ENCODE peak calls at places on chromosomes 3 and 15, in five cellular contexts. M is breast epithelium, H is adrenal gland, J is IMR-90, O is body of pancreas. C is an unnamed sample. For H3K4me1, the result is how much of the 10 kb centered on the place peaks cover.

GRCh38 chr3:183008799-183009198 is 28.5 kb upstream of the DCUN1D1 start:
- DNase-seq in M (no peak), H (no peak), J (peak), O (no peak), C (no peak)

GRCh38 chr3:61877359-61877770 is 316.0 kb downstream of the PTPRG start:
- DNase-seq in M (no peak), H (no peak), J (no peak), O (no peak), C (no peak)

GRCh38 chr3:128584412-128585020 is 66.1 kb downstream of the RPN1 start:
- DNase-seq in M (peak), H (peak), J (peak), O (peak), C (peak)

GRCh38 chr15:42035362-42035761 is 14.5 kb upstream of the PLA2G4E start:
- DNase-seq in M (no peak), H (no peak), J (peak), O (no peak), C (no peak)

GRCh38 chr3:187836848-187837770 is 91.8 kb upstream of the BCL6 start:
- DNase-seq in M (no peak), H (no peak), J (peak), O (no peak), C (no peak)

GRCh38 chr15:74830868-74831267 is 4.4 kb downstream of the CPLX3 start:
- DNase-seq in M (no peak), H (no peak), J (no peak), O (no peak), C (no peak)

GRCh38 chr3:11736136-11736833 is 92.6 kb upstream of the VGLL4 start:
- DNase-seq in M (no peak), H (no peak), J (no peak), O (no peak), C (no peak)

GRCh38 chr15:80160570-80161156 is 7.9 kb downstream of the FAH start:
- DNase-seq in M (peak), H (peak), J (peak), O (peak), C (peak)

GRCh38 chr15:60744826-60745225 is 265.9 kb upstream of the ICE2 start:
- DNase-seq in M (no peak), H (no peak), J (no peak), O (no peak), C (peak)

GRCh38 chr3:128760027-128760426 is 34.0 kb downstream of the RAB7A start:
- DNase-seq in M (no peak), H (no peak), J (no peak), O (no peak), C (no peak)

GRCh38 chr15:61220125-61220524 is 9.0 kb downstream of the RORA start:
- DNase-seq in M (no peak), H (no peak), J (no peak), O (no peak), C (no peak)

GRCh38 chr3:77329161-77329560 is 289.3 kb downstream of the ROBO2 start:
- DNase-seq in M (no peak), H (no peak), J (no peak), O (no peak), C (no peak)

DNA sequence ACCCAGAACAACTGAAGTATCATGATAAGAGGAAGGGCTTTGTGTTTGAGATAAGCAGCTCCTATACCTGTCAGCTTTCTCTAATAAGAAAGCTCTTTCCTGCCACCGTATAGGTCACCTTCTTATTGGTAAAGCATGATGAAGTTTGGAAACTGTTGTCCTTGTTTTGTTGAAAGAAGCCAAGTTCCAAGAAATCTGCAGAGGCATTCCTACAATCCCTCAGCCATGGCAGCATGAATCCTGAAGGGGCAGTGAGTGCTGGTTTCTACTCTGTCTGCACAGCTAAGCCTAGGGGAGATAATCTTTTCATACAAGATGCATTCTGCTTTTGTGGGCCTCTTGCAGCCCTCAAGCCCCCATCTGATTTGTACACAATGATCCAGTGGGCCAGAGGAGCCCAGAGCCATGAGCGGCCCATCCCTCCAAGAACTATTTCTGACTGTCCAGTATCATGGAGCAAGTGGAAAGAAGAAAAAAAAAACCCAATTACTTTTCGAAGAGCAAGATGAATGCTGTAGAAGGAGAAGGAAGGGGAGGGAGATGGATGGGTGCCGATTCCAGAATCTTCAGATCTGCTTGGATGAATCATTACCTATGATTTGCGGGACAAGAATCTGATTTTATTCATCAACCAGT is 1.9 kb upstream of the THBS1 start:
- DNase-seq in M (no peak), H (no peak), J (peak), O (no peak), C (no peak)
- TF ChIP-seq POLR2A in M (no peak), H (no peak), J (no peak), O (no peak), C (no peak)

GRCh38 chr3:16887130-16887529 is 2.4 kb downstream of the PLCL2 start:
- DNase-seq in M (no peak), H (no peak), J (no peak), O (no peak), C (no peak)
- H3K4me1 ChIP-seq in M (under half), H (half or more), J (under half), O (under half), C (half or more)

GRCh38 chr3:124584552-124585391 is 145.5 kb upstream of the UMPS start:
- DNase-seq in M (peak), H (peak), J (peak), O (peak), C (peak)
- TF ChIP-seq POLR2A in M (no peak), H (peak), J (no peak), O (peak), C (peak)

DNA sequence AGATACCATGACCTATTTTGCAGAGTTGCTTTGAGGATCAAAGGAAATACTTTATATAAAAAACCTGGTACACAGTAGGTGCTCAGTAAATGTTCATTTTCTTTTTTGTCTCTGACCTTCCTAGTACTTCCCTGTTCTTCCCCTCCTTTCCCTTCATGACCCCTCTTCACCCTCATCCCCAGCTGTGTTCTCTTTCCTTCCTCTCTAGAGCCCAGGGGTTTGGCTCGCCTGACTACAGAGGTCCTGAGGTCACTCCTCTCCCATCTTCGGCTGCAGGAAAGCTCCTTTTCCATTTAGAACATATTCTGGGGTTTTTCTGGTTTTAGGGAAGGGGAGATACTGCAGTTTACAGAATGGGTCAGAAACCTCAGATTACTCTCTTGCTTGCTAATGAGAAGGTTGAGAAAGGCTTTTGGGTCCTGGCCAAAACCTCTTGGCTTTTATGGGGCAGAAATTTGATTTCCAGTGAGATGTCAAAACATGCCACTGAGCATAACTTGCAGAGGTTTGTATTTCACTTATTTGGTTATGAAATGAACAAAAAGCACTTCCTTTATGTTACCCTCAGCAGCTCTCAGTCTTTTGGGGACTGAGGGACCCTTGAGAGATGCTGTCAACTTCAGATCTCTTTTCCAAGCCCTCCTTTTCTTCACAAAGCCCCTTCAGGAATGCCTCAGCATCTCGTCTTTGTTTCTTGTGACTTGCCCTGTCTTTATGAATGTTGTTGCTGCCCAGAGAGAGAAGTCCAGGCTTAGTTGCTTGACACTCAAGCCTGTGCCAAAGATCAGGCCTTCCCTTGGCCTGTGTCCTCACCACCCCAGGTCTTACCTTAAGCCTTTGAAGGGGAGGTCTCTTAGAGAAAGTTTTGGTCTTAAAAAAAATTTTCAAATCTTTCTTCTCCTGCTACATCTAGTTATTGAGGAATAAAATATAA is 121.7 kb upstream of the TPM1 start:
- DNase-seq in M (no peak), H (no peak), J (peak), O (no peak), C (peak)
- H3K4me1 ChIP-seq in M (under half), H (under half), J (under half), O (under half), C (under half)

GRCh38 chr3:197458179-197458707 is 97.5 kb downstream of the BDH1 start:
- DNase-seq in M (no peak), H (no peak), J (peak), O (no peak), C (no peak)
- TF ChIP-seq POLR2A in M (no peak), H (no peak), J (no peak), O (no peak), C (no peak)

GRCh38 chr15:39627456-39628130 is 46.7 kb downstream of the THBS1 start:
- DNase-seq in M (no peak), H (no peak), J (no peak), O (no peak), C (no peak)
- H3K4me1 ChIP-seq in M (under half), H (under half), J (under half), O (under half), C (under half)

DNA sequence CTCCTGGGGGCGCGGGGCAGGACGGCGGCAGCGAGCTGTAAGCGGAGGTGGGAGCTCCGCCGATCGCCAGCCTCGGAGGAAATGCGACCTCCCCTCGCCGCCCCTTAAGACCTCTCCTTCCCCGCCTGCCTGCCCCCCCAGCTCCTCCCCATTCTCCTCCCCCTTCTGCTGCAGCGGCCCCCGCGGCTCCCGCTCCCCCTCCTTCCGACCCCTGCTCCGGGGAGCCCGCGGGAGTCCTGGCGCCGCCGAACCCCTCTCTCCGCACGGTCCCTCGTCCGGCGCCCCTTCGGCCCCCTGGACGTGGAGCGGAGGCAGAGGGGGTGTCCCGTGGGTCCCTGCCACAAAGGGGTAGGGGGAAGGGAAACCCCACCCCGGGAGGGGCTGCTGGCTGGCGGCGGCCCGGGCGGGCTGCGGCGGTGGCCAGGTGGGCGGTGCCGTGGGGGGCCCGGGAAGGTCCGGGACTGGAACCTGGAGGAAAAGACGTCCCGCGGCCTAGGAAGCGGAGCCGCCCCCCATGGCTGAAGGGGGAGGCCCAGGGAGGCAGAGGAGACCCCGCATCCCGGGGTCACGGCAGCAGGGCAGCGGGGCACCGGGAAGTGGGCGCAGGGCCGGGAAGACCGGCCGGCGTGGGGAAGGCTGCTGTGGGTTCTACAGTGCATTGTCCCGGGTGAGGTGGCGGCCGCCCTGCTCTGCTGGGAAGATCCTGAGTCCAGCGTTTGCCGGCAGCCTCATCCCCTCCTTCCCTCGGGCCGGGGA is at the start of gene FSTL1:
- DNase-seq in M (peak), H (peak), J (peak), O (peak), C (peak)
- TF ChIP-seq POLR2A in M (peak), H (peak), J (peak), O (peak), C (peak)

C was measured in gastrocnemius medialis.